ENCODE peak calls at places on chromosomes 11 and 22, in four cellular contexts. R is A549, Y is Peyer's patch, T is adrenal gland. V is an unnamed sample.

GRCh38 chr11:10931761-10932700 is 74.2 kb upstream of the ZBED5 start:
- DNase-seq in Y (no peak), R (peak; percentile 55), T (peak; percentile 41), V (no peak)

GRCh38 chr11:27858901-27859300 is 158.6 kb upstream of the BDNF start:
- DNase-seq in T (no peak), R (no peak), Y (no peak), V (no peak)

GRCh38 chr11:10414659-10415058 is 40.4 kb upstream of the AMPD3 start:
- DNase-seq in Y (no peak), T (peak; percentile 66), R (no peak), V (no peak)

GRCh38 chr11:111632798-111633197 is 30.5 kb downstream of the SIK2 start:
- DNase-seq in R (no peak), T (no peak), Y (no peak), V (no peak)

GRCh38 chr11:34348919-34349318 is 8.9 kb downstream of the ABTB2 start:
- DNase-seq in R (no peak), Y (no peak), T (no peak), V (no peak)

GRCh38 chr11:126892781-126893180 is 107.8 kb downstream of the KIRREL3 start:
- DNase-seq in T (no peak), Y (no peak), R (no peak), V (no peak)

GRCh38 chr11:12626616-12627015 is 47.6 kb upstream of the TEAD1 start:
- DNase-seq in Y (no peak), R (no peak), T (no peak), V (no peak)

GRCh38 chr11:64787526-64788320 is 9.4 kb upstream of the SF1 start:
- DNase-seq in Y (peak; percentile 72), T (peak; percentile 77), R (peak; percentile 72), V (no peak)

GRCh38 chr11:18705651-18706281 is 7.2 kb downstream of the TMEM86A start:
- DNase-seq in Y (peak; percentile 21), T (peak; percentile 56), R (no peak), V (no peak)

GRCh38 chr11:104199041-104199440 is 35.1 kb upstream of the PDGFD start:
- DNase-seq in R (no peak), Y (no peak), T (no peak), V (no peak)

GRCh38 chr22:39598017-39598965 is 27.7 kb downstream of the CACNA1I start:
- DNase-seq in R (peak; percentile 40), Y (peak; percentile 80), T (no peak), V (peak; percentile 18)

GRCh38 chr11:73974611-73975478 is 7.8 kb downstream of the UCP2 start:
- DNase-seq in T (no peak), R (no peak), Y (no peak), V (no peak)

GRCh38 chr11:74019860-74020259 is 11.0 kb upstream of the UCP3 start:
- DNase-seq in Y (no peak), T (no peak), R (no peak), V (no peak)

GRCh38 chr22:18070556-18071306 is 7.1 kb upstream of the PEX26 start:
- DNase-seq in T (peak; percentile 13), Y (no peak), R (no peak), V (peak; percentile 82)
- TF ChIP-seq CTCF in T (no peak), Y (no peak), R (no peak), V (peak; percentile 77)

GRCh38 chr22:19115628-19116027 is 6.6 kb downstream of the DGCR2 start:
- DNase-seq in Y (no peak), T (no peak), R (no peak), V (no peak)

GRCh38 chr22:19117111-19117512 is 5.1 kb downstream of the DGCR2 start:
- DNase-seq in R (no peak), T (no peak), Y (no peak), V (no peak)

GRCh38 chr22:19113429-19113828 is 8.8 kb downstream of the DGCR2 start:
- DNase-seq in T (no peak), Y (no peak), R (no peak), V (no peak)

GRCh38 chr22:19118601-19118880 is 3.7 kb downstream of the DGCR2 start:
- DNase-seq in R (no peak), T (no peak), Y (no peak), V (no peak)

DNA sequence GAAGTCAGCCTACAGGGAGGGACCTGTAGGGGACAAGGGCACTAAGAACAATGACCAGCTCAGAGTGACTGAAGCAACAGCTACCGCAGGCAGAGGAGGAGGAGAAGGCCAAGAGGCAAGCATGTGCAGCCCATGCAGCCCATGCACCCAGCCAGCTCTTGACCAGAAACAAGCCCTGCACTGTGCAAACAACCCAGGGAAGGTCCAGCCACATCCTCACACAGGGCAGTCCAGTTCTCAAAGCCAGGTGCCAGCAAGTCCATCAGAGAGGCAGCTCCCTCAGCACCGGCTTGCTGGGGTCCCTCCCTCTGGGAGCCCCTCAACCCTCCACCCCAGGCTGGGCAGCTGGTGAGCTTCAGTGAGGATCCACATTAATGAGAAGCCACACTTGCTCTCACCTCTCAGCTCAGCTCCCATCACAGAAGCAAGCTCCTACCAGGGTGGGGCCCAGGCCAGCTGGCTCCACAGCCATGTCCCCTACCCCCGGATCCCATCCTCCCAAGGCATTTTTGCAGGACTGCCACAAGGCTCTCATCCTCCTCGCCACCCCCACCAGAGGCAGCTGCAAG is 7.1 kb downstream of the DGCR2 start:
- DNase-seq in R (no peak), T (no peak), Y (no peak), V (no peak)
- H3K4me1 ChIP-seq in R (peaks cover 3% of the 10 kb centered on the region), T (peaks cover 35% of the 10 kb centered on the region), Y (peaks cover 40% of the 10 kb centered on the region), V (peaks cover 8% of the 10 kb centered on the region)

GRCh38 chr11:94705419-94705818 is 62.7 kb upstream of the AMOTL1 start:
- DNase-seq in Y (no peak), T (no peak), R (no peak), V (no peak)
- H3K27ac ChIP-seq in Y (no peak overlapping the region), T (no peak overlapping the region), R (no peak overlapping the region), V (peak overlapping the region; percentile 61)

DNA sequence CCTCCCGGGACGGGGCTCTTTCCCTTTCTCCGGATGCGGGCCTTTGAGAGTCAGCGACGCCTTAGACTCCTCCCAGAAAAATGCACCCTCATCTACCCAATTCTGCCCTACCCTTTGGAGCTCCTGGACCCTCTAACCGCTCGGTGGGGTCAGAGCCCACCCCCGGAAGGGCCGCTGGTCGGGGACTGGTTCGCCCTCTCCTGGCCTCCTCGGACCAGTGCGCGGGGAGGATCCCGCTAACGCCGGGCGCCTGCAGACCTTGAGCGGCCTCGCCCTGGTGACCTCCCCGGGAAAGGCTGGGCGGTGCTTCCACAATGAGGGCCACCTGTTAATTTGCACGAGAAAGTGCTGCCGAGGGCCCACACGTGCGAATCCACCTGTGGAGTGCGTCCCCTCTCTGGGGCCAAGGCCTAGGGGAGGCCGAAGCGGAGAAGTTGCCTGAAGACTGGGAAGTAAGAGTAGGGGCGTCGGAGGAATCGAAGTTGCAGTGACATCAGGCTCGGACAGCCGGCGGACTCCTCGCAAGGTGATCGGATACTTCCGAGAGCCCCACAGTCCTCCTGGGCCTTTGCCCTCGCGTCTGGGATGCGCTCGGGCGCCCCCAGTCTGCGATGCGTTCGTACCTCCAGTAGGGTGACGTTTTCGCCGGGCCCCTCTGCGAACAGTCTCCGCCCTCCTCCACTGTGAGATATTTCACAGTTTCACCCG is 61.5 kb downstream of the ENDOD1 start:
- DNase-seq in T (peak; percentile 94), R (peak; percentile 86), Y (peak; percentile 94), V (peak; percentile 68)
- TF ChIP-seq CTCF in T (peak; percentile 94), R (peak; percentile 75), Y (peak; percentile 97), V (peak; percentile 99)

GRCh38 chr22:20550057-20550817 is 42.8 kb downstream of the MED15 start:
- DNase-seq in T (no peak), R (no peak), Y (no peak), V (no peak)

GRCh38 chr22:20551805-20552449 is 44.5 kb downstream of the MED15 start:
- DNase-seq in Y (peak; percentile 44), T (peak; percentile 20), R (no peak), V (no peak)

GRCh38 chr22:20549232-20549841 is 41.9 kb downstream of the MED15 start:
- DNase-seq in T (no peak), Y (peak; percentile 71), R (no peak), V (no peak)

GRCh38 chr22:20552450-20552894 is 45.1 kb downstream of the MED15 start:
- DNase-seq in T (peak; percentile 98), R (no peak), Y (peak; percentile 24), V (no peak)

GRCh38 chr22:20550851-20551744 is 43.7 kb downstream of the MED15 start:
- DNase-seq in Y (peak; percentile 48), R (no peak), T (peak; percentile 80), V (no peak)
- H3K4me1 ChIP-seq in Y (peaks cover 54% of the 10 kb centered on the region), R (peaks cover 12% of the 10 kb centered on the region), T (peaks cover 65% of the 10 kb centered on the region), V (no peaks in the 10 kb centered on the region)

GRCh38 chr22:49904040-49904369 is 14.2 kb downstream of the ALG12 start:
- DNase-seq in T (no peak), R (no peak), Y (no peak), V (no peak)
- H3K27ac ChIP-seq in T (no peak overlapping the region), R (no peak overlapping the region), Y (no peak overlapping the region), V (no peak overlapping the region)

GRCh38 chr22:46574993-46575914 is 37.8 kb upstream of the CELSR1 start:
- DNase-seq in R (peak; percentile 44), Y (no peak), T (peak; percentile 52), V (no peak)

GRCh38 chr22:46578251-46578823 is 40.9 kb upstream of the CELSR1 start:
- DNase-seq in T (peak; percentile 40), Y (no peak), R (no peak), V (no peak)

GRCh38 chr22:46575915-46576555 is 38.6 kb upstream of the CELSR1 start:
- DNase-seq in R (peak; percentile 31), T (peak; percentile 20), Y (no peak), V (no peak)

GRCh38 chr22:46577361-46578249 is 40.2 kb upstream of the CELSR1 start:
- DNase-seq in T (peak; percentile 22), Y (no peak), R (no peak), V (no peak)

DNA sequence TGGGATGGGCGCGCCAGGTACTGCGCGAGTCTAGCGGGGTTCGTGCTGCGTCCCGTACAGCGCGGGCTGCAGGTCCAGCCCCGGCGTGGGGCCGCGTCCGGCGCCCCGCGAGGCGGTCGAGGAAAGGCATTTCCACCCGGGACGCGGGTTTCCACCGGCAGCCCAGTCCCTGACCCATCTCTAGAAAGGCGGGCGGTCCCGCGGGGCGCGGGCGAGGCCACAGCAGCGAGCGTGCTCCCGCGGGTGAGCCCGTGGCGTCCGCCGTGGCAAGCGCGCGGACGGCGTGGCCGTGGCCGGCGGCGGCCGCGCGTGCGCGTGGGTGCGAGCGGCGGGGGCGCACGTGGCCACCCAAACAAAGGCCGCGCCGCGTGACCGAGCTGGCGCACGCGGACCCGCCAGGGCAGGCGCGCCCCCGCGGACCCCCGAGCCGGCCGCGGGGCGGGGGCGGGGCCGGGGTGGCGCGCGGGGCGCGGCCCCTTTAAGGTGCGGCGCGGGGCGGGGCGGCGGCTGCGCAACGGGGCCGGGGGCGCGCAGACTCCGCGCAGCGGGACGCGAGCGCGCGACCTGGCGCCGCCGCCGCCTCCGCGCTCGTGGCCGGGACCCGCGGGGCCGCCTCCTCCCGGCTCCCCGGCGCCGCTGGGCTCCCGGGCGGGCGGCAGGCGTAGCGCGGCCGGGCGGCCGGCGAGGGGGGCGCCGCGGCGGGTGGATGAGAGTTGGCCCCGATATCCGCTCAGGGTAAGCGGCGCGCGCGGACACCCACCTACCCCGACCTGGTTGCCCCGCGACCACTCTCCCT is 39.3 kb upstream of the CELSR1 start:
- DNase-seq in T (peak; percentile 38), Y (peak; percentile 64), R (no peak), V (no peak)
- TF ChIP-seq CTCF in T (no peak), Y (no peak), R (no peak), V (no peak)

V was measured in foreskin keratinocyte.